ENCODE peak calls at places on chromosomes 12 and 14, in ten cellular contexts. I is stimulated activated CD4-positive, alpha-beta T cell treated with anti-CD3 and anti-CD28 coated beads, Interleukin-15, amount 100 ng/mL, for 24 hours; V is foreskin fibroblast; G is ACHN; E is CD4-positive, alpha-beta T cell; R is mucosa of gallbladder; T is AG04450; S is psoas muscle; C is AG09319; M is GM13977. Q is an unnamed sample.

GRCh38 chr12:32702470-32702869 is 23.4 kb downstream of the DNM1L start:
- DNase-seq in I (no peak), R (no peak), C (no peak), S (no peak), G (no peak), V (peak), M (no peak), E (no peak), T (no peak), Q (no peak)

GRCh38 chr12:65705380-65705876 is 118.9 kb upstream of the HMGA2 start:
- DNase-seq in S (no peak), C (no peak), E (no peak), T (no peak), I (no peak), M (no peak), R (no peak), G (no peak), V (no peak), Q (no peak)

GRCh38 chr14:84129028-84129427 is 1400.9 kb upstream of the FLRT2 start:
- DNase-seq in E (no peak), S (no peak), I (no peak), T (no peak), V (no peak), R (no peak), C (no peak), M (no peak), G (no peak), Q (no peak)

GRCh38 chr12:92341333-92341691 is 195.7 kb upstream of the BTG1 start:
- DNase-seq in V (no peak), T (no peak), R (no peak), G (no peak), I (no peak), M (no peak), C (no peak), S (no peak), E (no peak), Q (no peak)

GRCh38 chr12:67807808-67808207 is 159.3 kb downstream of the DYRK2 start:
- DNase-seq in I (no peak), C (no peak), M (no peak), V (peak), R (no peak), T (no peak), G (no peak), E (no peak), S (no peak), Q (no peak)

GRCh38 chr14:53847881-53848280 is 108.7 kb downstream of the BMP4 start:
- DNase-seq in R (no peak), E (no peak), S (no peak), T (no peak), C (no peak), G (no peak), V (no peak), M (no peak), I (no peak), Q (no peak)

GRCh38 chr12:87813476-87814234 is 215.5 kb downstream of the C12orf50 start:
- DNase-seq in G (peak), T (peak), V (peak), C (peak), I (no peak), R (no peak), E (no peak), S (no peak), M (no peak), Q (no peak)

GRCh38 chr12:84508943-84509342 is 403.7 kb downstream of the SLC6A15 start:
- DNase-seq in M (no peak), C (no peak), T (no peak), R (no peak), S (peak), E (no peak), G (no peak), I (no peak), V (peak), Q (no peak)

GRCh38 chr12:95836185-95836609 is 22.6 kb upstream of the SNRPF start:
- DNase-seq in V (peak), M (no peak), I (no peak), G (no peak), T (no peak), S (no peak), R (no peak), E (no peak), C (no peak), Q (no peak)

GRCh38 chr12:62900686-62901272 is 34.2 kb downstream of the PPM1H start:
- DNase-seq in M (no peak), R (no peak), S (no peak), E (no peak), G (no peak), C (peak), T (no peak), V (peak), I (no peak), Q (no peak)

GRCh38 chr14:96167224-96168148 is 37.2 kb upstream of the BDKRB2 start:
- DNase-seq in S (no peak), G (no peak), C (peak), M (no peak), R (no peak), V (peak), E (no peak), I (no peak), T (peak), Q (no peak)

GRCh38 chr12:132318618-132319033 is 10.8 kb downstream of the GALNT9 start:
- DNase-seq in I (no peak), G (no peak), E (no peak), T (no peak), V (no peak), S (peak), M (no peak), C (no peak), R (no peak), Q (no peak)

GRCh38 chr12:57185403-57185802 is 31.2 kb upstream of the NXPH4 start:
- DNase-seq in C (no peak), G (no peak), R (no peak), T (no peak), I (no peak), M (no peak), S (no peak), E (no peak), V (no peak), Q (no peak)

GRCh38 chr14:70188608-70189540 is at the start of gene SLC8A3:
- DNase-seq in I (peak), G (no peak), M (peak), S (peak), T (no peak), C (peak), R (peak), V (peak), E (no peak), Q (no peak)

GRCh38 chr12:113092478-113093408 is 36.2 kb downstream of the DTX1 start:
- DNase-seq in S (peak), V (no peak), C (no peak), E (no peak), R (peak), G (no peak), I (peak), T (no peak), M (peak), Q (no peak)

GRCh38 chr12:56087220-56087619 is 7.3 kb downstream of the ERBB3 start:
- DNase-seq in M (peak), V (peak), E (no peak), I (no peak), G (no peak), T (no peak), S (peak), C (no peak), R (peak), Q (peak)

GRCh38 chr14:22650960-22651521 is 6.9 kb upstream of the OR6J1 start:
- DNase-seq in V (peak), T (no peak), R (no peak), E (no peak), G (peak), I (peak), C (no peak), S (no peak), M (no peak), Q (no peak)

GRCh38 chr12:114046236-114046998 is 80.3 kb upstream of the RBM19 start:
- DNase-seq in T (no peak), I (no peak), C (no peak), S (no peak), G (no peak), V (no peak), M (no peak), E (no peak), R (no peak), Q (no peak)

GRCh38 chr14:93049295-93049694 is 66.4 kb downstream of the ITPK1 start:
- DNase-seq in M (no peak), E (no peak), V (no peak), C (no peak), I (no peak), S (no peak), R (peak), G (no peak), T (no peak), Q (no peak)

GRCh38 chr12:52082988-52083637 is 3.6 kb downstream of the SMIM41 start:
- DNase-seq in C (no peak), T (no peak), M (peak), E (peak), S (peak), R (no peak), V (peak), G (peak), I (peak), Q (no peak)

GRCh38 chr12:124588689-124589318 is 21.4 kb upstream of the NCOR2 start:
- DNase-seq in S (no peak), G (no peak), C (no peak), I (peak), R (peak), E (no peak), V (peak), M (no peak), T (no peak), Q (no peak)

GRCh38 chr12:22473212-22473611 is 71.1 kb downstream of the C2CD5 start:
- DNase-seq in G (no peak), V (no peak), M (no peak), E (no peak), C (no peak), S (no peak), R (no peak), T (no peak), I (no peak), Q (no peak)